ENCODE peak calls at places on chromosome 18, in six cellular contexts. One of them, this sample, is unnamed.

GRCh38 chr18:75830848-75831247 is 403.3 kb upstream of the SMIM21 start:
- DNase-seq in HCT116: no peak
- DNase-seq in neural progenitor cell: no peak
- DNase-seq in PC-3: no peak
- DNase-seq in MM.1S: no peak
- DNase-seq in SK-N-SH: no peak
- DNase-seq in this sample: no peak

GRCh38 chr18:41320090-41320489 is 634.9 kb upstream of the PIK3C3 start:
- DNase-seq in MM.1S: no peak
- DNase-seq in SK-N-SH: no peak
- DNase-seq in HCT116: no peak
- DNase-seq in neural progenitor cell: no peak
- DNase-seq in PC-3: peak
- DNase-seq in this sample: no peak

GRCh38 chr18:52343731-52344340 is 3.8 kb downstream of the DCC start:
- DNase-seq in neural progenitor cell: no peak
- DNase-seq in HCT116: no peak
- DNase-seq in MM.1S: no peak
- DNase-seq in SK-N-SH: peak
- DNase-seq in PC-3: no peak
- DNase-seq in this sample: no peak

GRCh38 chr18:711330-711692 is 1.1 kb downstream of the ENOSF1 start:
- DNase-seq in PC-3: no peak
- DNase-seq in SK-N-SH: peak
- DNase-seq in neural progenitor cell: peak
- DNase-seq in HCT116: no peak
- DNase-seq in MM.1S: no peak
- DNase-seq in this sample: no peak

GRCh38 chr18:13381907-13382682 is 163.5 kb downstream of the LDLRAD4 start:
- DNase-seq in SK-N-SH: peak
- DNase-seq in PC-3: no peak
- DNase-seq in HCT116: no peak
- DNase-seq in neural progenitor cell: no peak
- DNase-seq in MM.1S: peak
- DNase-seq in this sample: peak

GRCh38 chr18:46519870-46520269 is 137.2 kb downstream of the LOXHD1 start:
- DNase-seq in neural progenitor cell: no peak
- DNase-seq in HCT116: no peak
- DNase-seq in MM.1S: no peak
- DNase-seq in PC-3: no peak
- DNase-seq in SK-N-SH: no peak
- DNase-seq in this sample: no peak

GRCh38 chr18:27860701-27861107 is 316.2 kb downstream of the CDH2 start:
- DNase-seq in MM.1S: peak
- DNase-seq in SK-N-SH: no peak
- DNase-seq in HCT116: no peak
- DNase-seq in neural progenitor cell: no peak
- DNase-seq in PC-3: no peak
- DNase-seq in this sample: peak

GRCh38 chr18:34758378-34758948 is 48.4 kb downstream of the DTNA start:
- DNase-seq in MM.1S: no peak
- DNase-seq in HCT116: no peak
- DNase-seq in PC-3: no peak
- DNase-seq in SK-N-SH: no peak
- DNase-seq in neural progenitor cell: no peak
- DNase-seq in this sample: no peak

GRCh38 chr18:10926565-10927194 is 222.7 kb downstream of the PIEZO2 start:
- DNase-seq in HCT116: no peak
- DNase-seq in SK-N-SH: no peak
- DNase-seq in MM.1S: no peak
- DNase-seq in neural progenitor cell: no peak
- DNase-seq in PC-3: no peak
- DNase-seq in this sample: peak

GRCh38 chr18:11830585-11830984 is 20.6 kb upstream of the CHMP1B start:
- DNase-seq in neural progenitor cell: no peak
- DNase-seq in PC-3: no peak
- DNase-seq in HCT116: no peak
- DNase-seq in MM.1S: no peak
- DNase-seq in SK-N-SH: no peak
- DNase-seq in this sample: no peak

GRCh38 chr18:74242451-74243096 is 49.2 kb downstream of the CYB5A start:
- DNase-seq in neural progenitor cell: no peak
- DNase-seq in MM.1S: no peak
- DNase-seq in HCT116: no peak
- DNase-seq in PC-3: peak
- DNase-seq in SK-N-SH: no peak
- DNase-seq in this sample: no peak

GRCh38 chr18:14971461-14972185 is 223.7 kb downstream of the ANKRD30B start:
- DNase-seq in HCT116: no peak
- DNase-seq in MM.1S: no peak
- DNase-seq in neural progenitor cell: no peak
- DNase-seq in PC-3: peak
- DNase-seq in SK-N-SH: no peak
- DNase-seq in this sample: peak

GRCh38 chr18:23704806-23705205 is 15.6 kb downstream of the LAMA3 start:
- DNase-seq in neural progenitor cell: no peak
- DNase-seq in HCT116: no peak
- DNase-seq in PC-3: no peak
- DNase-seq in MM.1S: no peak
- DNase-seq in SK-N-SH: no peak
- DNase-seq in this sample: no peak

GRCh38 chr18:80171190-80171872 is 62.3 kb downstream of the ADNP2 start:
- DNase-seq in neural progenitor cell: peak
- DNase-seq in HCT116: no peak
- DNase-seq in MM.1S: no peak
- DNase-seq in PC-3: peak
- DNase-seq in SK-N-SH: peak
- DNase-seq in this sample: peak

GRCh38 chr18:3251249-3251962 is 3.8 kb downstream of the MYL12A start:
- DNase-seq in MM.1S: no peak
- DNase-seq in HCT116: no peak
- DNase-seq in SK-N-SH: no peak
- DNase-seq in PC-3: no peak
- DNase-seq in neural progenitor cell: no peak
- DNase-seq in this sample: peak

GRCh38 chr18:12336251-12336650 is 28.2 kb downstream of the TUBB6 start:
- DNase-seq in neural progenitor cell: peak
- DNase-seq in SK-N-SH: no peak
- DNase-seq in PC-3: peak
- DNase-seq in HCT116: no peak
- DNase-seq in MM.1S: no peak
- DNase-seq in this sample: no peak

GRCh38 chr18:67211646-67212045 is 304.9 kb downstream of the DSEL start:
- DNase-seq in SK-N-SH: no peak
- DNase-seq in PC-3: no peak
- DNase-seq in MM.1S: no peak
- DNase-seq in neural progenitor cell: no peak
- DNase-seq in HCT116: no peak
- DNase-seq in this sample: peak

GRCh38 chr18:76569644-76570415 is 74.8 kb upstream of the ZNF516 start:
- DNase-seq in PC-3: no peak
- DNase-seq in HCT116: no peak
- DNase-seq in MM.1S: no peak
- DNase-seq in SK-N-SH: no peak
- DNase-seq in neural progenitor cell: peak
- DNase-seq in this sample: no peak

GRCh38 chr18:23226930-23227728 is 91.8 kb downstream of the CABLES1 start:
- DNase-seq in PC-3: peak
- DNase-seq in MM.1S: no peak
- DNase-seq in neural progenitor cell: no peak
- DNase-seq in HCT116: no peak
- DNase-seq in SK-N-SH: no peak
- DNase-seq in this sample: peak

GRCh38 chr18:11544060-11544633 is 65.2 kb upstream of the SLC35G4 start:
- DNase-seq in PC-3: no peak
- DNase-seq in HCT116: no peak
- DNase-seq in SK-N-SH: no peak
- DNase-seq in neural progenitor cell: no peak
- DNase-seq in MM.1S: no peak
- DNase-seq in this sample: no peak

GRCh38 chr18:55925772-55926171 is 337.8 kb upstream of the TCF4 start:
- DNase-seq in HCT116: no peak
- DNase-seq in PC-3: no peak
- DNase-seq in MM.1S: no peak
- DNase-seq in SK-N-SH: no peak
- DNase-seq in neural progenitor cell: no peak
- DNase-seq in this sample: no peak

GRCh38 chr18:52499646-52500045 is 159.6 kb downstream of the DCC start:
- DNase-seq in HCT116: no peak
- DNase-seq in PC-3: peak
- DNase-seq in SK-N-SH: no peak
- DNase-seq in neural progenitor cell: no peak
- DNase-seq in MM.1S: no peak
- DNase-seq in this sample: no peak

GRCh38 chr18:51195602-51196115 is 1.8 kb downstream of the MEX3C start:
- DNase-seq in SK-N-SH: peak
- DNase-seq in MM.1S: peak
- DNase-seq in PC-3: peak
- DNase-seq in HCT116: peak
- DNase-seq in neural progenitor cell: peak
- DNase-seq in this sample: peak

GRCh38 chr18:22822841-22823508 is 110.2 kb upstream of the RBBP8 start:
- DNase-seq in PC-3: no peak
- DNase-seq in neural progenitor cell: no peak
- DNase-seq in HCT116: no peak
- DNase-seq in MM.1S: peak
- DNase-seq in SK-N-SH: no peak
- DNase-seq in this sample: no peak

GRCh38 chr18:36354989-36355388 is 57.5 kb downstream of the FHOD3 start:
- DNase-seq in HCT116: no peak
- DNase-seq in SK-N-SH: no peak
- DNase-seq in PC-3: peak
- DNase-seq in MM.1S: no peak
- DNase-seq in neural progenitor cell: no peak
- DNase-seq in this sample: peak

GRCh38 chr18:26453370-26454030 is 94.9 kb downstream of the KCTD1 start:
- DNase-seq in HCT116: no peak
- DNase-seq in MM.1S: peak
- DNase-seq in PC-3: no peak
- DNase-seq in neural progenitor cell: no peak
- DNase-seq in SK-N-SH: peak
- DNase-seq in this sample: no peak

DNA sequence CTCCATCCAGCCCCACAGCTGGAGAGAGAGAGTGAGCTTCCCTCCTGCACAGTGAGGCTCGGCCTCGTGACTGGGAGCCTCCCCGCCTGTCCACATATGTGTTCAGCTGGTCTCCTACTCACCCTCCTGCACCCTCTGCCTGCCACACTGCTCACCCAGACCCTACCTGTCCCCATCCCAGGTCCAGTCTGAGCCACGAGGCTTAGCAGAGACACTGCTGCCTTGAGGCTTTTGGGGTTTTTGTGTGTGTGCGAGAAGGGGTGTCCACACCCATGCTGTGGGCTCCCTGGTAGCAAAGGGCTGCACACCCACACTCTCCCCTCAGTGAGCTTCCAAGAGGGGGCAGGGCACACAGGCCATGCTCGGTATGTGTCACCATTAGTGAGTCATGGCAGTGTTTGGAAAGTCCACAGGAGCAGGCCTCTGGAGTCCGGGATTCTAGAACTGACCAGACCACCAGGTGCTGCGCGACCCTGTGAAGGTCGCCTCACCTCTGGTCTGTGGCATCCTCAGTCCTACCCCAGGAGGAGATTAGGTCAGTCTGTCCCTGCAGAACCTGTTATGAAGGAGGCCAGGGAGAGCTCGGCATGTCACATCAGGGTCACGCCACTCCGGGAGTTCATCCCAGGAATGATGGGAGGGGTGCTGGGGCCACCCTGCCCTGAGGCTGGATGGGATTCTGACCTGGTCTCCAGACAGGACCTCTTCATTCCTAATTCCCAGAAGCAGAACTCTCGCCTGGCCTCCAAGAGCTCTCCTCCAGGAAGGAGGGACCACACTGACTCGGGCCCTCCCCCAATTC is 39.9 kb upstream of the SMAD7 start:
- DNase-seq in PC-3: peak
- DNase-seq in HCT116: no peak
- DNase-seq in SK-N-SH: no peak
- DNase-seq in MM.1S: no peak
- DNase-seq in neural progenitor cell: no peak
- DNase-seq in this sample: peak
- TF ChIP-seq EZH2phosphoT487 in PC-3: no peak
- TF ChIP-seq EZH2phosphoT487 in HCT116: no peak
- TF ChIP-seq EZH2phosphoT487 in SK-N-SH: no peak
- TF ChIP-seq EZH2phosphoT487 in MM.1S: no peak
- TF ChIP-seq EZH2phosphoT487 in neural progenitor cell: no peak
- TF ChIP-seq EZH2phosphoT487 in this sample: no peak

DNA sequence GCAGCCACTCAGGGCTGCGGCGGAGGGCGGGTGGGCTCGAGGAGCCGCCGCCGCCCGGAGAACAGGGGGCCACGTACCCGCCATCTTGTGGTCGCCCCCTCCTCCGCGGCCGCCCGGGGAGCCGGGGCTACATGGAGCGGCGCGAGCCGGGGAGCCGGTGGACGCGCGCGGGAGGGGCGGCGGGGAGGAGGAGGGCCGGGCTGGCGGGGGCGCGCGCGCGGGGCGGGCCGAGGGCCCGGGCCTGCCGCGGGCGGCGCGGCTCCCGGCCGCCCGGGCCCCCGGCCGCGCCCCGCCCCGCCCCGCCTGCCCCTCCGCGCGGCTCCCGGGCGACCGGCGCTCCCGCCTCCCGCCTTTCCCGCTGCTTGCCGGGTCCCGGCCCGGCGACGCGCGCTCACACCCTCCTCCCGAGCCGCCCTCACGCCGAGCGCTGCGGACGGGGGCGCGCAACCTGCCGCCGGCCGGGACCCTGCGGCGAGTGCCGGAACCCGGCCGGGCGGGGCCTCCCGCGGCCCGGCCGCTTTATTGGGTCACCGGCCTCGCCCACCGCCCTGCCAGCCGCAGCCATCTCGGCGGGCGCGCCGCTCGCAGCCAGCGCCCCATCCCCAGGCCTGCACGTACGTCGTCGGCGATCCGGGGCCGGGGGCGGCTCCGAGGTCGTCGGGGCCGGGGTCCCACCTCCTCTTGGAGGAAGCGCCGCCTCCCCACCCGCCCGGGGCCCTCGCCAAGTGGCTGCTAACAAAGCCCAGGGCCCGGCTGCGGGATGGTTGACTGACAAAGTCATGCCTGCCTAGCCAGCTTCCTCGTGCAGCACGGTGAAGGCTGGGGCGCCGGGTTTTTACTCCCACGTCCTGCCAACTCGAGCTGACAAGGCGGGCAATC is at the start of gene PPP4R1:
- DNase-seq in MM.1S: peak
- DNase-seq in SK-N-SH: peak
- DNase-seq in PC-3: peak
- DNase-seq in HCT116: no peak
- DNase-seq in neural progenitor cell: peak
- DNase-seq in this sample: peak
- H3K4me2 ChIP-seq in MM.1S: peak
- H3K4me2 ChIP-seq in SK-N-SH: peak
- H3K4me2 ChIP-seq in PC-3: peak
- H3K4me2 ChIP-seq in HCT116: peak
- H3K4me2 ChIP-seq in neural progenitor cell: peak
- H3K4me2 ChIP-seq in this sample: peak

GRCh38 chr18:57738078-57738477 is 65.0 kb downstream of the ATP8B1 start:
- DNase-seq in HCT116: no peak
- DNase-seq in neural progenitor cell: no peak
- DNase-seq in SK-N-SH: no peak
- DNase-seq in MM.1S: no peak
- DNase-seq in PC-3: no peak
- DNase-seq in this sample: peak
- H3K9ac ChIP-seq in HCT116: no peak
- H3K9ac ChIP-seq in neural progenitor cell: no peak
- H3K9ac ChIP-seq in SK-N-SH: no peak
- H3K9ac ChIP-seq in MM.1S: no peak
- H3K9ac ChIP-seq in PC-3: no peak
- H3K9ac ChIP-seq in this sample: peak

GRCh38 chr18:60861575-60861974 is 471.7 kb upstream of the CDH20 start:
- DNase-seq in SK-N-SH: no peak
- DNase-seq in PC-3: no peak
- DNase-seq in MM.1S: no peak
- DNase-seq in neural progenitor cell: no peak
- DNase-seq in HCT116: no peak
- DNase-seq in this sample: no peak
- TF ChIP-seq EZH2phosphoT487 in SK-N-SH: no peak
- TF ChIP-seq EZH2phosphoT487 in PC-3: no peak
- TF ChIP-seq EZH2phosphoT487 in MM.1S: no peak
- TF ChIP-seq EZH2phosphoT487 in neural progenitor cell: no peak
- TF ChIP-seq EZH2phosphoT487 in HCT116: no peak
- TF ChIP-seq EZH2phosphoT487 in this sample: no peak

This sample was measured in GM23248.